ENCODE peak calls at places on chromosome 2, in eight cellular contexts. C is HEK293T; I is psoas muscle; Y is stimulated activated CD4-positive, alpha-beta T cell treated with anti-CD3 and anti-CD28 coated beads, Interleukin-2, amount 100 ng/mL, for 24 hours; B is PC-3; W is mesothelial cell of epicardium; F is left ventricle myocardium superior; J is CD4-positive, CD25-positive, alpha-beta regulatory T cell. V is an unnamed sample.

GRCh38 chr2:176729706-176730569 is 460.7 kb downstream of the MTX2 start:
- DNase-seq in F (peak), I (no peak), B (no peak), C (no peak), Y (no peak), J (no peak), W (no peak), V (peak)

GRCh38 chr2:200788129-200788718 is 23.5 kb upstream of the BZW1 start:
- DNase-seq in C (no peak), Y (no peak), J (no peak), B (peak), I (no peak), W (no peak), F (no peak), V (no peak)

GRCh38 chr2:128752691-128753263 is 434.1 kb upstream of the HS6ST1 start:
- DNase-seq in J (no peak), Y (no peak), I (no peak), C (no peak), W (no peak), B (no peak), F (no peak), V (no peak)

GRCh38 chr2:1692342-1692741 is 52.0 kb downstream of the PXDN start:
- DNase-seq in F (no peak), I (no peak), W (no peak), J (no peak), Y (no peak), C (no peak), B (no peak), V (no peak)

GRCh38 chr2:134183679-134184078 is 70.2 kb upstream of the MGAT5 start:
- DNase-seq in Y (no peak), I (no peak), C (no peak), J (no peak), B (no peak), F (no peak), W (no peak), V (no peak)

GRCh38 chr2:31266804-31267203 is 32.9 kb downstream of the EHD3 start:
- DNase-seq in W (no peak), B (no peak), I (no peak), C (no peak), Y (no peak), J (no peak), F (no peak), V (no peak)

GRCh38 chr2:71683666-71684065 is 230.3 kb downstream of the DYSF start:
- DNase-seq in F (peak), B (no peak), Y (no peak), J (no peak), W (no peak), C (no peak), I (no peak), V (no peak)

GRCh38 chr2:194424683-194425209 is 1232.3 kb upstream of the SLC39A10 start:
- DNase-seq in C (no peak), J (no peak), I (no peak), W (no peak), Y (no peak), B (no peak), F (no peak), V (no peak)

GRCh38 chr2:103785432-103785831 is 1023.6 kb downstream of the TMEM182 start:
- DNase-seq in B (no peak), I (no peak), W (no peak), Y (no peak), F (no peak), C (no peak), J (no peak), V (no peak)

GRCh38 chr2:40721595-40721994 is 269.7 kb upstream of the SLC8A1 start:
- DNase-seq in W (no peak), F (no peak), B (peak), J (no peak), C (no peak), I (no peak), Y (no peak), V (no peak)

GRCh38 chr2:60475311-60475830 is 78.1 kb downstream of the BCL11A start:
- DNase-seq in Y (no peak), C (no peak), F (no peak), J (no peak), B (no peak), W (no peak), I (no peak), V (no peak)

GRCh38 chr2:43073373-43073772 is 153.0 kb downstream of the ZFP36L2 start:
- DNase-seq in F (peak), C (no peak), B (peak), W (no peak), I (no peak), Y (no peak), J (no peak), V (peak)

GRCh38 chr2:183665403-183665802 is 541.2 kb downstream of the NUP35 start:
- DNase-seq in I (no peak), J (no peak), W (no peak), B (no peak), Y (no peak), C (peak), F (no peak), V (no peak)

GRCh38 chr2:5985551-5986229 is 293.5 kb downstream of the SOX11 start:
- DNase-seq in F (no peak), W (no peak), B (no peak), J (no peak), Y (no peak), I (no peak), C (no peak), V (no peak)

GRCh38 chr2:19899853-19900525 is 1.8 kb downstream of the TTC32 start:
- DNase-seq in J (no peak), C (no peak), B (peak), Y (no peak), W (no peak), I (no peak), F (no peak), V (no peak)

GRCh38 chr2:9952856-9953503 is 1.5 kb downstream of the GRHL1 start:
- DNase-seq in B (peak), J (no peak), W (no peak), Y (no peak), C (no peak), F (no peak), I (no peak), V (no peak)

GRCh38 chr2:100248971-100249370 is 73.3 kb downstream of the LONRF2 start:
- DNase-seq in W (no peak), B (no peak), I (no peak), Y (no peak), J (no peak), F (no peak), C (no peak), V (no peak)

GRCh38 chr2:120453635-120453998 is 107.7 kb downstream of the INHBB start:
- DNase-seq in Y (no peak), J (no peak), C (no peak), F (no peak), W (no peak), B (peak), I (no peak), V (no peak)

GRCh38 chr2:197969391-197969893 is 165.0 kb downstream of the PLCL1 start:
- DNase-seq in I (no peak), W (no peak), F (no peak), B (no peak), J (no peak), Y (no peak), C (no peak), V (no peak)